ENCODE peak calls at places on chromosomes 7 and 10, in ten cellular contexts. One of them, this sample, is unnamed.

GRCh38 chr7:96720843-96721242 is 11.2 kb upstream of the SEM1 start:
- DNase-seq in fibroblast of mammary gland: peak
- DNase-seq in thoracic aorta: no peak
- DNase-seq in glutamatergic neuron: no peak
- DNase-seq in heart left ventricle: no peak
- DNase-seq in foreskin keratinocyte: peak
- DNase-seq in cardiac fibroblast: peak
- DNase-seq in left ventricle myocardium inferior: no peak
- DNase-seq in GM10248: no peak
- DNase-seq in hepatocyte: peak
- DNase-seq in this sample: no peak

GRCh38 chr10:123795846-123796590 is 95.6 kb downstream of the CPXM2 start:
- DNase-seq in fibroblast of mammary gland: no peak
- DNase-seq in thoracic aorta: no peak
- DNase-seq in glutamatergic neuron: no peak
- DNase-seq in heart left ventricle: no peak
- DNase-seq in foreskin keratinocyte: no peak
- DNase-seq in cardiac fibroblast: no peak
- DNase-seq in left ventricle myocardium inferior: no peak
- DNase-seq in GM10248: no peak
- DNase-seq in hepatocyte: no peak
- DNase-seq in this sample: no peak

GRCh38 chr7:121385800-121386179 is 10.3 kb downstream of the FAM3C start:
- DNase-seq in fibroblast of mammary gland: no peak
- DNase-seq in thoracic aorta: no peak
- DNase-seq in glutamatergic neuron: no peak
- DNase-seq in heart left ventricle: no peak
- DNase-seq in foreskin keratinocyte: no peak
- DNase-seq in cardiac fibroblast: peak
- DNase-seq in left ventricle myocardium inferior: no peak
- DNase-seq in GM10248: peak
- DNase-seq in hepatocyte: no peak
- DNase-seq in this sample: no peak

GRCh38 chr7:73988197-73988596 is 39.8 kb upstream of the ELN start:
- DNase-seq in fibroblast of mammary gland: no peak
- DNase-seq in thoracic aorta: no peak
- DNase-seq in glutamatergic neuron: no peak
- DNase-seq in heart left ventricle: peak
- DNase-seq in foreskin keratinocyte: no peak
- DNase-seq in cardiac fibroblast: peak
- DNase-seq in left ventricle myocardium inferior: peak
- DNase-seq in GM10248: no peak
- DNase-seq in hepatocyte: no peak
- DNase-seq in this sample: no peak

GRCh38 chr10:96619803-96620773 is 33.3 kb upstream of the TM9SF3 start:
- DNase-seq in fibroblast of mammary gland: no peak
- DNase-seq in thoracic aorta: no peak
- DNase-seq in glutamatergic neuron: no peak
- DNase-seq in heart left ventricle: no peak
- DNase-seq in foreskin keratinocyte: peak
- DNase-seq in cardiac fibroblast: peak
- DNase-seq in left ventricle myocardium inferior: no peak
- DNase-seq in GM10248: no peak
- DNase-seq in hepatocyte: no peak
- DNase-seq in this sample: no peak

GRCh38 chr10:96700477-96701099 is 19.7 kb downstream of the PIK3AP1 start:
- DNase-seq in fibroblast of mammary gland: no peak
- DNase-seq in thoracic aorta: no peak
- DNase-seq in glutamatergic neuron: no peak
- DNase-seq in heart left ventricle: no peak
- DNase-seq in foreskin keratinocyte: no peak
- DNase-seq in cardiac fibroblast: no peak
- DNase-seq in left ventricle myocardium inferior: peak
- DNase-seq in GM10248: peak
- DNase-seq in hepatocyte: no peak
- DNase-seq in this sample: no peak

GRCh38 chr10:29598861-29599311 is 35.9 kb downstream of the SVIL start:
- DNase-seq in fibroblast of mammary gland: peak
- DNase-seq in thoracic aorta: no peak
- DNase-seq in glutamatergic neuron: no peak
- DNase-seq in heart left ventricle: no peak
- DNase-seq in foreskin keratinocyte: peak
- DNase-seq in cardiac fibroblast: peak
- DNase-seq in left ventricle myocardium inferior: no peak
- DNase-seq in GM10248: no peak
- DNase-seq in hepatocyte: no peak
- DNase-seq in this sample: peak

GRCh38 chr7:117834983-117835664 is 38.1 kb downstream of the CTTNBP2 start:
- DNase-seq in fibroblast of mammary gland: no peak
- DNase-seq in thoracic aorta: no peak
- DNase-seq in glutamatergic neuron: no peak
- DNase-seq in heart left ventricle: no peak
- DNase-seq in foreskin keratinocyte: no peak
- DNase-seq in cardiac fibroblast: no peak
- DNase-seq in left ventricle myocardium inferior: no peak
- DNase-seq in GM10248: no peak
- DNase-seq in hepatocyte: no peak
- DNase-seq in this sample: no peak

GRCh38 chr7:42070068-42070467 is 166.9 kb downstream of the GLI3 start:
- DNase-seq in fibroblast of mammary gland: peak
- DNase-seq in thoracic aorta: no peak
- DNase-seq in glutamatergic neuron: no peak
- DNase-seq in heart left ventricle: no peak
- DNase-seq in foreskin keratinocyte: peak
- DNase-seq in cardiac fibroblast: peak
- DNase-seq in left ventricle myocardium inferior: no peak
- DNase-seq in GM10248: no peak
- DNase-seq in hepatocyte: no peak
- DNase-seq in this sample: no peak

GRCh38 chr7:42074079-42074478 is 162.9 kb downstream of the GLI3 start:
- DNase-seq in fibroblast of mammary gland: no peak
- DNase-seq in thoracic aorta: no peak
- DNase-seq in glutamatergic neuron: no peak
- DNase-seq in heart left ventricle: no peak
- DNase-seq in foreskin keratinocyte: no peak
- DNase-seq in cardiac fibroblast: no peak
- DNase-seq in left ventricle myocardium inferior: no peak
- DNase-seq in GM10248: no peak
- DNase-seq in hepatocyte: no peak
- DNase-seq in this sample: no peak

GRCh38 chr7:42069625-42070024 is 167.4 kb downstream of the GLI3 start:
- DNase-seq in fibroblast of mammary gland: no peak
- DNase-seq in thoracic aorta: no peak
- DNase-seq in glutamatergic neuron: no peak
- DNase-seq in heart left ventricle: no peak
- DNase-seq in foreskin keratinocyte: no peak
- DNase-seq in cardiac fibroblast: no peak
- DNase-seq in left ventricle myocardium inferior: no peak
- DNase-seq in GM10248: no peak
- DNase-seq in hepatocyte: no peak
- DNase-seq in this sample: no peak

GRCh38 chr7:42068554-42069280 is 168.3 kb downstream of the GLI3 start:
- DNase-seq in fibroblast of mammary gland: no peak
- DNase-seq in thoracic aorta: no peak
- DNase-seq in glutamatergic neuron: peak
- DNase-seq in heart left ventricle: no peak
- DNase-seq in foreskin keratinocyte: no peak
- DNase-seq in cardiac fibroblast: no peak
- DNase-seq in left ventricle myocardium inferior: no peak
- DNase-seq in GM10248: no peak
- DNase-seq in hepatocyte: no peak
- DNase-seq in this sample: no peak

DNA sequence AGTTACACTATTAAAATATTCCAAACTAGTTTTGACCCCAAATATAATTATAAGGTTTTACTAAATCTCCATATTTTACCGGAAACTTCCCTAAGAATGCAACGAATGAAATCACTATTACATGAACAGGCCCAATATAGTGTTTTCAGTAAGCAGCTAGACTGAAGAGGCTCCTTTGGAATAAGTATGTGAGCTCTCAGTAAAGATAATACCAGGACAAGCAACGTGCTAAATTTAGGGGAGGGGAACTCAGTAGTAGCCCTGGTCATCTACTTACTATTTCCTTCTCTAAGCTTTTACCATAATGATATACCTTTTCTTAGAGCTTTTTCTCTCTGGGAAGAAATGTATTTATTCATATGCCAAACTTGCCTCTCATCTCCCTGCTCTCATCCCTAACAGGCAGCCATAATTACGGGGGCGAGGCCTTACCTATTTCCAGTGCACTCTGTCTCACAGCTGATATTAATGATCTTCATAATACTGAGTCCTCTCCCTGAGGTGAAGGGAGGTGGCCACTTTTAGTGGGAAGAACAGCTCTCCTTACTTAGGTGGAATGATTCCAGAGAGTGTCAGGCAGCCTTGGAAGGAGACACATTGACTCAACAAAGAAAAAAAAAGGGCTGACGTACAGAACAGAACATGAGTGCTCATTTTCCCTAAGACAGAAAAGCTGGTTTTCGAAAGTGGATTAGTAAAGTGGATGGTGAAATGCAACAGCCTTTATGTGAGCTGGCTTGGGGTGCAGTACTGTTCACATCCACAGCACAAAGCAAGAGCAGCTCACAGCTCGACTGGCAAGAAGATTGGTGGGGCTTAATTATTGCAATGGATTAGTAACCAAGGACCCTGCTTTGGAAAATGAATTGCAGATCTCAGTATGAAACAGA is 165.4 kb downstream of the GLI3 start:
- DNase-seq in fibroblast of mammary gland: peak
- DNase-seq in thoracic aorta: no peak
- DNase-seq in glutamatergic neuron: no peak
- DNase-seq in heart left ventricle: no peak
- DNase-seq in foreskin keratinocyte: peak
- DNase-seq in cardiac fibroblast: peak
- DNase-seq in left ventricle myocardium inferior: no peak
- DNase-seq in GM10248: no peak
- DNase-seq in hepatocyte: peak
- DNase-seq in this sample: peak
- TF ChIP-seq CTCF in fibroblast of mammary gland: peak
- TF ChIP-seq CTCF in thoracic aorta: no peak
- TF ChIP-seq CTCF in glutamatergic neuron: peak
- TF ChIP-seq CTCF in heart left ventricle: no peak
- TF ChIP-seq CTCF in foreskin keratinocyte: peak
- TF ChIP-seq CTCF in cardiac fibroblast: peak
- TF ChIP-seq CTCF in left ventricle myocardium inferior: peak
- TF ChIP-seq CTCF in GM10248: no peak
- TF ChIP-seq CTCF in hepatocyte: no peak
- TF ChIP-seq CTCF in this sample: peak

GRCh38 chr7:64799-65430 is 127.5 kb upstream of the FAM20C start:
- DNase-seq in fibroblast of mammary gland: no peak
- DNase-seq in thoracic aorta: no peak
- DNase-seq in glutamatergic neuron: no peak
- DNase-seq in heart left ventricle: peak
- DNase-seq in foreskin keratinocyte: no peak
- DNase-seq in cardiac fibroblast: no peak
- DNase-seq in left ventricle myocardium inferior: no peak
- DNase-seq in GM10248: no peak
- DNase-seq in hepatocyte: no peak
- DNase-seq in this sample: no peak

GRCh38 chr7:63521-64021 is 128.8 kb upstream of the FAM20C start:
- DNase-seq in fibroblast of mammary gland: no peak
- DNase-seq in thoracic aorta: no peak
- DNase-seq in glutamatergic neuron: no peak
- DNase-seq in heart left ventricle: peak
- DNase-seq in foreskin keratinocyte: no peak
- DNase-seq in cardiac fibroblast: no peak
- DNase-seq in left ventricle myocardium inferior: peak
- DNase-seq in GM10248: no peak
- DNase-seq in hepatocyte: no peak
- DNase-seq in this sample: no peak

GRCh38 chr7:63117-63480 is 129.3 kb upstream of the FAM20C start:
- DNase-seq in fibroblast of mammary gland: no peak
- DNase-seq in thoracic aorta: no peak
- DNase-seq in glutamatergic neuron: no peak
- DNase-seq in heart left ventricle: no peak
- DNase-seq in foreskin keratinocyte: no peak
- DNase-seq in cardiac fibroblast: no peak
- DNase-seq in left ventricle myocardium inferior: no peak
- DNase-seq in GM10248: no peak
- DNase-seq in hepatocyte: no peak
- DNase-seq in this sample: no peak

GRCh38 chr7:65554-65953 is 126.8 kb upstream of the FAM20C start:
- DNase-seq in fibroblast of mammary gland: peak
- DNase-seq in thoracic aorta: no peak
- DNase-seq in glutamatergic neuron: peak
- DNase-seq in heart left ventricle: no peak
- DNase-seq in foreskin keratinocyte: no peak
- DNase-seq in cardiac fibroblast: peak
- DNase-seq in left ventricle myocardium inferior: no peak
- DNase-seq in GM10248: no peak
- DNase-seq in hepatocyte: no peak
- DNase-seq in this sample: no peak

GRCh38 chr7:64098-64521 is 128.3 kb upstream of the FAM20C start:
- DNase-seq in fibroblast of mammary gland: peak
- DNase-seq in thoracic aorta: no peak
- DNase-seq in glutamatergic neuron: peak
- DNase-seq in heart left ventricle: peak
- DNase-seq in foreskin keratinocyte: peak
- DNase-seq in cardiac fibroblast: peak
- DNase-seq in left ventricle myocardium inferior: peak
- DNase-seq in GM10248: no peak
- DNase-seq in hepatocyte: peak
- DNase-seq in this sample: no peak
- TF ChIP-seq CTCF in fibroblast of mammary gland: peak
- TF ChIP-seq CTCF in thoracic aorta: peak
- TF ChIP-seq CTCF in glutamatergic neuron: no peak
- TF ChIP-seq CTCF in heart left ventricle: peak
- TF ChIP-seq CTCF in foreskin keratinocyte: peak
- TF ChIP-seq CTCF in cardiac fibroblast: peak
- TF ChIP-seq CTCF in left ventricle myocardium inferior: peak
- TF ChIP-seq CTCF in GM10248: peak
- TF ChIP-seq CTCF in hepatocyte: peak
- TF ChIP-seq CTCF in this sample: peak

DNA sequence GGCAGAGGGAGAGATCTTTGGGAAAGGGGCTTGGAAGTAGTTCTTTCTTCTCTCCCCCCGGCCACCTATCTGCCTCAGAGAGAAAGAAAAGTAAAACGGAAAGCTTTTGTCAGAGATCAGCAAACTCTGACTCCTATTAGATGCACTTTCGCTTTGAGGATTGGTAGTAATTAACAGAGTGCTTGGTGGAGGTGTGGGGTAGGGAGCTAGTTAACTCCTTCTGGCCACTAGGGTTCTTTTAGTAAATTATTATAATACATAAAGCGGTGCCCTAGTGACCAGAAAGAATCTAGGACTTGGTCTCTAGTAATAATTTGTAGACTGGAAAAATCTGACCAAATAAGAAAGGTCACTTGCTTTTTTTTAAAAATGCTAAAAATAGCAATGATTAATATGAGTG is 54.6 kb downstream of the CPVL start:
- DNase-seq in fibroblast of mammary gland: peak
- DNase-seq in thoracic aorta: no peak
- DNase-seq in glutamatergic neuron: no peak
- DNase-seq in heart left ventricle: no peak
- DNase-seq in foreskin keratinocyte: no peak
- DNase-seq in cardiac fibroblast: peak
- DNase-seq in left ventricle myocardium inferior: no peak
- DNase-seq in GM10248: peak
- DNase-seq in hepatocyte: no peak
- DNase-seq in this sample: no peak
- TF ChIP-seq CTCF in fibroblast of mammary gland: no peak
- TF ChIP-seq CTCF in thoracic aorta: no peak
- TF ChIP-seq CTCF in glutamatergic neuron: no peak
- TF ChIP-seq CTCF in heart left ventricle: no peak
- TF ChIP-seq CTCF in foreskin keratinocyte: no peak
- TF ChIP-seq CTCF in cardiac fibroblast: no peak
- TF ChIP-seq CTCF in left ventricle myocardium inferior: peak
- TF ChIP-seq CTCF in GM10248: no peak
- TF ChIP-seq CTCF in hepatocyte: no peak
- TF ChIP-seq CTCF in this sample: no peak

GRCh38 chr7:142523821-142524460 is 225.3 kb upstream of the PRSS1 start:
- DNase-seq in fibroblast of mammary gland: no peak
- DNase-seq in thoracic aorta: no peak
- DNase-seq in glutamatergic neuron: no peak
- DNase-seq in heart left ventricle: no peak
- DNase-seq in foreskin keratinocyte: no peak
- DNase-seq in cardiac fibroblast: no peak
- DNase-seq in left ventricle myocardium inferior: no peak
- DNase-seq in GM10248: no peak
- DNase-seq in hepatocyte: no peak
- DNase-seq in this sample: no peak
- TF ChIP-seq CTCF in fibroblast of mammary gland: peak
- TF ChIP-seq CTCF in thoracic aorta: no peak
- TF ChIP-seq CTCF in glutamatergic neuron: no peak
- TF ChIP-seq CTCF in heart left ventricle: no peak
- TF ChIP-seq CTCF in foreskin keratinocyte: peak
- TF ChIP-seq CTCF in cardiac fibroblast: peak
- TF ChIP-seq CTCF in left ventricle myocardium inferior: no peak
- TF ChIP-seq CTCF in GM10248: no peak
- TF ChIP-seq CTCF in hepatocyte: peak
- TF ChIP-seq CTCF in this sample: peak

This sample was measured in AG09309.